ENCODE peak calls at places on chromosomes 11 and 22, in nine cellular contexts. I is H7; D is stimulated activated CD4-positive, alpha-beta T cell treated with anti-CD3 and anti-CD28 coated beads, Interleukin-4, amount 100 ng/mL, for 4 hours; Z is cardiac muscle cell; F is GDM1; H is skeletal muscle cell; V is T-helper 9 cell; L is lower leg skin; N is EH. O is an unnamed sample.

GRCh38 chr11:2107521-2107920 is 31.7 kb downstream of the IGF2 start:
- DNase-seq in V (no peak), H (no peak), F (no peak), L (no peak), Z (no peak), N (no peak), I (no peak), D (no peak), O (no peak)

GRCh38 chr22:16793831-16794230 is 31.4 kb downstream of the XKR3 start:
- DNase-seq in V (no peak), N (no peak), I (no peak), D (no peak), Z (no peak), L (no peak), F (no peak), H (no peak), O (no peak)

GRCh38 chr11:124670732-124671131 is 2.8 kb downstream of the SIAE start:
- DNase-seq in F (peak), H (no peak), I (no peak), Z (no peak), V (no peak), N (no peak), L (no peak), D (no peak), O (peak)

GRCh38 chr11:44270403-44271192 is 39.3 kb downstream of the ALX4 start:
- DNase-seq in N (peak), V (no peak), Z (no peak), I (peak), H (no peak), D (no peak), L (peak), F (no peak), O (no peak)

GRCh38 chr22:30338802-30339201 is 12.1 kb upstream of the TBC1D10A start:
- DNase-seq in H (no peak), I (no peak), V (no peak), Z (no peak), N (no peak), D (no peak), F (no peak), L (no peak), O (no peak)

GRCh38 chr11:89175796-89176195 is 1.9 kb upstream of the TYR start:
- DNase-seq in D (no peak), V (no peak), L (no peak), H (no peak), I (no peak), Z (no peak), N (no peak), F (no peak), O (no peak)

GRCh38 chr11:70502677-70503076 is 104.3 kb downstream of the CTTN start:
- DNase-seq in H (no peak), N (no peak), V (no peak), I (no peak), D (no peak), Z (no peak), F (no peak), L (no peak), O (no peak)

GRCh38 chr11:118705796-118706545 is 26.5 kb upstream of the TREH start:
- DNase-seq in V (no peak), F (peak), L (peak), Z (no peak), N (no peak), D (no peak), I (no peak), H (no peak), O (no peak)

GRCh38 chr11:64583296-64584262 is 7.4 kb upstream of the SLC22A12 start:
- DNase-seq in F (no peak), L (no peak), D (no peak), I (peak), N (peak), V (no peak), Z (no peak), H (no peak), O (no peak)

GRCh38 chr11:66718320-66718971 is 10.6 kb downstream of the SPTBN2 start:
- DNase-seq in N (peak), L (no peak), F (no peak), V (no peak), Z (peak), I (peak), H (no peak), D (no peak), O (no peak)

GRCh38 chr11:70278994-70279393 is 8.5 kb downstream of the PPFIA1 start:
- DNase-seq in V (no peak), F (no peak), D (no peak), N (no peak), L (no peak), Z (no peak), I (no peak), H (no peak), O (no peak)

GRCh38 chr22:43152355-43153071 is 1.2 kb downstream of the TSPO start:
- DNase-seq in D (peak), F (no peak), N (peak), H (no peak), I (peak), L (peak), Z (no peak), V (peak), O (peak)

GRCh38 chr22:35894937-35895708 is 133.5 kb downstream of the RBFOX2 start:
- DNase-seq in Z (peak), D (no peak), I (no peak), H (peak), F (no peak), L (no peak), V (no peak), N (peak), O (no peak)

GRCh38 chr11:77207019-77207485 is 79.0 kb downstream of the MYO7A start:
- DNase-seq in N (no peak), L (peak), V (no peak), H (no peak), F (no peak), Z (no peak), D (no peak), I (peak), O (no peak)

GRCh38 chr11:32103941-32104340 is 13.1 kb downstream of the RCN1 start:
- DNase-seq in N (no peak), L (no peak), F (no peak), V (no peak), I (no peak), Z (no peak), H (no peak), D (no peak), O (no peak)

GRCh38 chr11:95768521-95768920 is 21.1 kb downstream of the FAM76B start:
- DNase-seq in F (no peak), L (no peak), I (no peak), Z (no peak), N (peak), V (no peak), H (no peak), D (no peak), O (no peak)

GRCh38 chr11:82978422-82979099 is 77.0 kb downstream of the DDIAS start:
- DNase-seq in I (no peak), Z (no peak), N (peak), H (peak), L (no peak), D (no peak), V (no peak), F (no peak), O (no peak)

GRCh38 chr22:37501610-37502341 is 15.6 kb upstream of the MFNG start:
- DNase-seq in I (no peak), F (no peak), Z (no peak), L (no peak), H (peak), V (no peak), D (no peak), N (peak), O (no peak)

GRCh38 chr11:14446701-14447169 is 52.9 kb downstream of the COPB1 start:
- DNase-seq in I (no peak), V (no peak), Z (no peak), F (no peak), N (peak), H (no peak), L (no peak), D (no peak), O (no peak)

GRCh38 chr11:19290356-19290755 is 49.6 kb upstream of the E2F8 start:
- DNase-seq in F (no peak), Z (no peak), L (no peak), V (no peak), D (no peak), H (no peak), I (no peak), N (no peak), O (no peak)

GRCh38 chr22:40426671-40427070 is 56.3 kb downstream of the SGSM3 start:
- DNase-seq in F (no peak), H (peak), N (no peak), D (no peak), V (no peak), I (no peak), L (no peak), Z (no peak), O (no peak)

GRCh38 chr22:24772493-24773220 is 1.9 kb downstream of the PIWIL3 start:
- DNase-seq in F (no peak), H (no peak), N (peak), V (no peak), D (no peak), Z (peak), L (peak), I (peak), O (no peak)

GRCh38 chr22:36144886-36145541 is 15.5 kb downstream of the APOL3 start:
- DNase-seq in H (peak), V (no peak), N (peak), D (no peak), F (peak), Z (peak), I (peak), L (no peak), O (peak)

GRCh38 chr22:30224161-30224857 is 22.2 kb downstream of the LIF start:
- DNase-seq in D (no peak), F (no peak), N (peak), Z (no peak), L (no peak), H (no peak), I (no peak), V (no peak), O (no peak)

GRCh38 chr11:2796508-2797180 is 88.9 kb downstream of the CDKN1C start:
- DNase-seq in Z (no peak), F (no peak), V (no peak), D (no peak), L (peak), I (no peak), H (no peak), N (no peak), O (no peak)

GRCh38 chr11:112173152-112173551 is 2.2 kb upstream of the BCO2 start:
- DNase-seq in H (no peak), I (no peak), L (no peak), F (no peak), V (no peak), N (peak), D (no peak), Z (peak), O (no peak)

GRCh38 chr11:7501894-7502293 is 11.9 kb upstream of the PPFIBP2 start:
- DNase-seq in V (no peak), N (no peak), Z (no peak), H (no peak), L (no peak), I (no peak), D (no peak), F (no peak), O (no peak)

GRCh38 chr11:12061851-12062560 is 48.4 kb upstream of the MICAL2 start:
- DNase-seq in H (no peak), Z (no peak), F (no peak), N (no peak), V (no peak), D (no peak), I (no peak), L (peak), O (no peak)